ENCODE peak calls at places on chromosomes 4 and X, in four cellular contexts. G, K, M and D are unnamed samples.

GRCh38 chrX:41718481-41719245 is 5.3 kb upstream of the GPR82 start:
- DNase-seq in G (peak), K (no peak), M (peak), D (no peak)

GRCh38 chr4:111228396-111228795 is 605.5 kb upstream of the PITX2 start:
- DNase-seq in G (no peak), K (no peak), M (no peak), D (no peak)

GRCh38 chr4:37865450-37865849 is 25.4 kb upstream of the TBC1D1 start:
- DNase-seq in G (no peak), K (no peak), M (no peak), D (no peak)

GRCh38 chr4:41913509-41913908 is 21.7 kb upstream of the TMEM33 start:
- DNase-seq in G (no peak), K (no peak), M (no peak), D (no peak)

GRCh38 chrX:9416562-9417319 is 48.1 kb upstream of the TBL1X start:
- DNase-seq in G (no peak), K (no peak), M (no peak), D (no peak)

GRCh38 chrX:2614911-2615310 is 76.2 kb upstream of the CD99 start:
- DNase-seq in G (no peak), K (no peak), M (no peak), D (no peak)

GRCh38 chrX:92209936-92210335 is 430.8 kb downstream of the PCDH11X start:
- DNase-seq in G (no peak), K (no peak), M (no peak), D (no peak)

GRCh38 chr4:2962099-2962455 is 1.1 kb downstream of the NOP14 start:
- DNase-seq in G (no peak), K (no peak), M (no peak), D (no peak)

GRCh38 chrX:150767475-150768131 is 74.4 kb downstream of the MTMR1 start:
- DNase-seq in G (no peak), K (no peak), M (no peak), D (peak)

GRCh38 chr4:176849076-176849475 is 56.4 kb upstream of the VEGFC start:
- DNase-seq in G (no peak), K (no peak), M (no peak), D (no peak)

GRCh38 chrX:151396042-151396826 is 772 bp upstream of the VMA21 start:
- DNase-seq in G (peak), K (peak), M (no peak), D (no peak)

GRCh38 chr4:13706130-13706529 is 78.6 kb upstream of the BOD1L1 start:
- DNase-seq in G (no peak), K (no peak), M (no peak), D (no peak)

GRCh38 chr4:140673729-140674128 is 82.5 kb downstream of the TBC1D9 start:
- DNase-seq in G (no peak), K (no peak), M (no peak), D (no peak)

GRCh38 chr4:40306991-40307390 is 28.1 kb upstream of the CHRNA9 start:
- DNase-seq in G (no peak), K (no peak), M (no peak), D (no peak)

GRCh38 chr4:141022221-141022760 is 111.0 kb downstream of the RNF150 start:
- DNase-seq in G (no peak), K (no peak), M (no peak), D (no peak)

GRCh38 chrX:109952050-109952449 is 50.9 kb upstream of the TMEM164 start:
- DNase-seq in G (no peak), K (no peak), M (no peak), D (no peak)

GRCh38 chr4:136412708-136413107 is 1119.6 kb downstream of the PCDH18 start:
- DNase-seq in G (no peak), K (no peak), M (no peak), D (no peak)

GRCh38 chrX:17167915-17168314 is 207.1 kb upstream of the NHS start:
- DNase-seq in G (no peak), K (no peak), M (no peak), D (no peak)

GRCh38 chrX:53256446-53257041 is 24.8 kb downstream of the IQSEC2 start:
- DNase-seq in G (no peak), K (no peak), M (no peak), D (peak)

GRCh38 chrX:102950908-102951866 is 14.1 kb downstream of the RAB40AL start:
- DNase-seq in G (peak), K (no peak), M (peak), D (peak)

GRCh38 chr4:55754754-55755350 is 64.7 kb upstream of the EXOC1L start:
- DNase-seq in G (no peak), K (no peak), M (no peak), D (no peak)

GRCh38 chr4:23934915-23935314 is 45.1 kb upstream of the PPARGC1A start:
- DNase-seq in G (no peak), K (no peak), M (no peak), D (no peak)

GRCh38 chrX:21972046-21972445 is 31.5 kb downstream of the SMS start:
- DNase-seq in G (no peak), K (no peak), M (no peak), D (no peak)

GRCh38 chr4:86013623-86014022 is 346.2 kb downstream of the MAPK10 start:
- DNase-seq in G (no peak), K (no peak), M (no peak), D (no peak)

GRCh38 chr4:141388483-141388882 is 167.8 kb downstream of the ZNF330 start:
- DNase-seq in G (no peak), K (no peak), M (no peak), D (no peak)

DNA sequence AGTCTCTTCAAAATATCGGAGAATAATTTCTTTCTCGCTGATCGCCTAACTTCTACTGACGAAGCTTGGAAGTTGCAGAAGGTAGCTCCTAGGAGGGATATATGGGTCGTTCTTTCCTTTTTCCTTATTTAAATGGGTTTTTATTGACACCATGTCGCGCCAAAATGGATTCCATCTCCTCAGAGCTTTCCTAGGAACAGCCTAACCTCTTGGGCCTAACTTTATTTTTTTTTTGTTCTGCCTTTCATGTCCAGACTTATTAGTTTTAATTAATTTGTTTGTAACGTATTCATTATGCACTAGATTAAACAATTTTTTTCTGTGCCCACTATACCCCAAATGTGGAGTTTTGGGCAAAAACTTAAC is 359.4 kb upstream of the ZCCHC13 start:
- DNase-seq in G (no peak), K (no peak), M (no peak), D (no peak)
- TF ChIP-seq HDAC6 in G (no peak), K (no peak), M (no peak), D (no peak)

DNA sequence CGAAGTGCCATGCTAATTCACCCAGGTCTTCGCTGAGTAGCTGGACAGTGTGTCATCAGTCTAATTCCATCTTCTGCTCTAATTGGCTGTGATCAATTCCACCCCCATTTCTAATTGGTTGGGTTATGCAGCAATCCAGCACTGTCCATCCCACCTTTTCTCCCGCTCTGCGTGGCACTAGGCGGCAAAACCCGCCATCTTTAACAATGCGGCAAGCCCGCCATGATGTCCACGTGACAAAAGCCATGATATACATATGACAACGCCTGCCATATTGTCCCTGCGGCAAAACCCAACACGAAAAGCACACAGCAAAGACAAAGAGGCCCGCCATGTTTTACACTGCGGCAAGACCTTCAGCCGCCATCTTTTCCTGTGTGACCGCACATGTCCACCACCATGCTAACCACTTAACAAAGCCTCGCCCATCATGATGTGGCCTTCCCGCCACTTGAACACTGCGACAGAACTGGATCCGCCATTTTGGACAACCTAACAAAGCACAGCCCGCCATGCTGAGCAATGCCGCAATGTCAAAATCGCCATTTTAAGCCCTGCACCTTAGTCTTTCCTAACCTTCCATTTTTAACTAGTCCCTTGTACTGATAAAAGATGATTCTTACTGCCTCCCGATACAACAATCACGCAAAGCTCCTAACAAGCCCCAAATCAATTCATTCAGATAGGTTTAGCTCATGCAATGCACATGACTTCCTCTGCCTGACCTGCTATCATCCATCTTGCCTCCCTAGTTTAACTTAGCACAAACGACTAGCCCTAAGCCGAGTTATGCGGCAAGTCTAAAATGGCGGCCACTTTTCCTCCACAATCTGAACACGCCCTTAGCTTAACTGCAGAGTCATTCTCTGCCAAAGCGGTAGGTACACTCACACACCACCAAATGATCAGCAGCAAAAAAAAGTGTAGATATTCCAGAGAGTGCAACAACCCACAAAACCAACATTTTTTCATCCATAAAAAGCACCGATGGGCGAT is 288.3 kb downstream of the CHIC1 start:
- DNase-seq in G (no peak), K (peak), M (no peak), D (peak)
- H3K27ac ChIP-seq in G (no peak), K (peak), M (no peak), D (peak)

GRCh38 chr4:32789026-32789608 is 2068.9 kb downstream of the PCDH7 start:
- DNase-seq in G (no peak), K (no peak), M (no peak), D (no peak)
- TF ChIP-seq YY1 in G (no peak), K (no peak), M (no peak), D (no peak)

GRCh38 chrX:42770566-42770965 is 7.4 kb downstream of the PPP1R2C start:
- DNase-seq in G (no peak), K (no peak), M (no peak), D (no peak)

GRCh38 chrX:42778096-42778495 is at the start of gene PPP1R2C:
- DNase-seq in G (no peak), K (no peak), M (no peak), D (no peak)

GRCh38 chrX:42771836-42772335 is 6.1 kb downstream of the PPP1R2C start:
- DNase-seq in G (no peak), K (no peak), M (no peak), D (no peak)

GRCh38 chrX:42776195-42776594 is 1.8 kb downstream of the PPP1R2C start:
- DNase-seq in G (no peak), K (no peak), M (no peak), D (no peak)

GRCh38 chrX:42772874-42773273 is 5.1 kb downstream of the PPP1R2C start:
- DNase-seq in G (no peak), K (no peak), M (no peak), D (no peak)
- TF ChIP-seq HDAC6 in G (no peak), K (no peak), M (no peak), D (no peak)

DNA sequence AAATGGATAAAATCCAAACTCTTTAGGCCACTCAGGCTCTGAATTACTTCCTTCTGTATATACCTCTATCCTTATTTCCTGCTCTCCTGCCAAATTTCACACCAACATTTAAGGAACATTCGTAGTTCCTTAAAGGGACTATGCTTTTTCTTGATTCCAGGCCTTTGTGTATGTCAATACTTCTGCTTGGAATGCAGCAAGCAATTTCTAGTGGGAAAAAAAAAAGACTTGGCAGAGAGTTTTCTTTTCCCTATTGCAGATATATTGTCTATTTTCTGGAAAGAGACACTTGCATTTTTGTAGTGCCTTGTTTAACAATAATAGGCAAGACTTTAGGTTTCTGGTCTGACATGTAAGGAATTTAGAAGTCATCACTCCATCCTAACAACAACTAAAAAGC is 1.9 kb upstream of the ADH5 start:
- DNase-seq in G (no peak), K (no peak), M (no peak), D (no peak)
- H3K27ac ChIP-seq in G (no peak), K (no peak), M (no peak), D (peak)

GRCh38 chrX:437636-438390 is 51.1 kb upstream of the PPP2R3B start:
- DNase-seq in G (no peak), K (no peak), M (no peak), D (no peak)
- TF ChIP-seq YY1 in G (no peak), K (no peak), M (no peak), D (no peak)

DNA sequence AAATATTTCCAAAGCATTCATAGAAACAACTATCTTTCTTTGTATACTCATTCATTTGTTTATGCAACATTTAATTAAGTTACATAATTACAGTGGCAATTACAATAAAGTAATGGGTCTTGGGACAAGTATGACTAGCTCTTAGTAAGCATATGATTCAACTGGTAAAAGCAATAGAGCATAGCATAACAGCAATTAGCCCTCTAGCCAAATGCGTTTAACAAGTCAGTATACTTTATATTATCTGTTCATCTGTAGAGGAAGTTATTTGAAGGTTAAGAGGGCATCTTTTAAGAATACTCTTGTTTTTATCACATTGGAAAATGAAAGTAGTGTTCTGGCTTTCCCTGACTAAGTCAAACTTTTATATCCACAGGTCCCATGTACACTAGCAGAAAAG is 198.1 kb upstream of the UGT8 start:
- DNase-seq in G (no peak), K (no peak), M (no peak), D (no peak)
- TF ChIP-seq HDAC6 in G (no peak), K (no peak), M (no peak), D (no peak)

DNA sequence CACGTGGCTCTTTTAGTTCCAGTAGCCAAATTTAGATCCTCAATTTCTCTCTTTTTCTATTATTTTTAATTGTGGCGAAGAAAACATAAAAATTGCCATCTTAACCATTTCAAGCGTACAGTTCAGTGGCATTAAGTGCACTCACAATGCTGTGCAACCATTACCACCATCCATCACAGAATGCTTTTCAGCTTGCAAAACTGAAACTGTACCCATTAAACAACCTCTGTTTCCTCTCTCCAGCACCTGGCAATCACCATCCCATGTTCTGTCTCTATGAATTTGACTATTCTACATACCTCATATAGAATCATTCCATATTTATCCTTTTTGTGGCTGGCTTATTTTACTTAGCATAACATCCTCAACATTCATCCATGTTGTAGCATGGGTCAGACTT is 74.9 kb downstream of the METTL14 start:
- DNase-seq in G (no peak), K (no peak), M (no peak), D (no peak)
- H3K27ac ChIP-seq in G (no peak), K (no peak), M (no peak), D (no peak)

GRCh38 chr4:1380368-1381151 is 25.7 kb downstream of the NKX1-1 start:
- DNase-seq in G (no peak), K (no peak), M (no peak), D (no peak)
- TF ChIP-seq YY1 in G (no peak), K (no peak), M (no peak), D (no peak)

DNA sequence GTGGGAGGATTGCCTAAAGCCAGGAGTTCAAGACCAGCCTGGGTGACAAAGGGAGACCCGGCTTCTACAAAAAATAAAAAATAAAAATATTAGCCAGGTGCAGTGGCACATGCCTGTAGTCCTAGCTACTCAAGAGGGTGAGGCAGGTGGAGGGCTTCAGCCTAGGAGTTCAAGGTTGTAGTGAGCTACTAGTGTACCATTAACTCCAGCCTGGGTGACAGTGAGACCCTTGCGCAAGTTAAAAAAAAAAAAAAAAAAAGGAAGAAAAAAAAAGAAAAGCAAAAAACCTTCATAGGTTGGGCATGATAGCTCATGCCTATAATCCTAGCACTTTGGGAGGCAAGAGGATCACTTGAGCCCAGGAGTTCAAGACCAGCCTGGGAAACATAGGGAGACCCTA is 5.8 kb downstream of the SCLT1 start:
- DNase-seq in G (peak), K (no peak), M (no peak), D (no peak)
- TF ChIP-seq HDAC6 in G (no peak), K (no peak), M (no peak), D (no peak)